ENCODE peak calls at places on chromosome 12, in four cellular contexts. C is GM12878, K is HepG2, J is GM23338. D is an unnamed sample.

GRCh38 chr12:53071591-53072551 is 7.3 kb downstream of the SPRYD3 start:
- DNase-seq in C (no peak), K (no peak), J (no peak), D (peak)

GRCh38 chr12:114403044-114403689 is 2.8 kb downstream of the TBX5 start:
- DNase-seq in C (no peak), K (no peak), J (peak), D (no peak)

GRCh38 chr12:57693317-57693658 is 644 bp upstream of the OS9 start:
- DNase-seq in C (no peak), K (no peak), J (peak), D (no peak)

GRCh38 chr12:66329941-66330340 is 27.6 kb downstream of the HELB start:
- DNase-seq in C (no peak), K (no peak), J (no peak), D (no peak)

GRCh38 chr12:48197549-48197966 is 5.5 kb downstream of the OR10AD1 start:
- DNase-seq in C (peak), K (no peak), J (peak), D (peak)

GRCh38 chr12:56987011-56987410 is 19.3 kb downstream of the ZBTB39 start:
- DNase-seq in C (no peak), K (no peak), J (no peak), D (no peak)

GRCh38 chr12:116535241-116535640 is 23.9 kb upstream of the MAP1LC3B2 start:
- DNase-seq in C (no peak), K (no peak), J (no peak), D (no peak)

GRCh38 chr12:98901189-98901588 is 256.1 kb downstream of the APAF1 start:
- DNase-seq in C (no peak), K (no peak), J (no peak), D (no peak)

GRCh38 chr12:94954029-94954685 is 49.3 kb downstream of the NDUFA12 start:
- DNase-seq in C (no peak), K (no peak), J (no peak), D (peak)

GRCh38 chr12:116508145-116509121 is 50.7 kb upstream of the MAP1LC3B2 start:
- DNase-seq in C (no peak), K (no peak), J (peak), D (peak)

GRCh38 chr12:18863769-18864500 is 126.0 kb downstream of the CAPZA3 start:
- DNase-seq in C (no peak), K (no peak), J (peak), D (no peak)

GRCh38 chr12:59076611-59077010 is 156.3 kb upstream of the LRIG3 start:
- DNase-seq in C (no peak), K (no peak), J (no peak), D (no peak)

GRCh38 chr12:71685312-71685906 is 473 bp upstream of the TMEM19 start:
- DNase-seq in C (no peak), K (no peak), J (no peak), D (no peak)
- TF ChIP-seq JUNB in C (no peak), K (no peak), J (no peak), D (no peak)

GRCh38 chr12:12723681-12724420 is 6.7 kb downstream of the CDKN1B start:
- DNase-seq in C (no peak), K (no peak), J (peak), D (peak)
- TF ChIP-seq POLR2AphosphoS5 in C (peak), K (peak), J (peak), D (no peak)

DNA sequence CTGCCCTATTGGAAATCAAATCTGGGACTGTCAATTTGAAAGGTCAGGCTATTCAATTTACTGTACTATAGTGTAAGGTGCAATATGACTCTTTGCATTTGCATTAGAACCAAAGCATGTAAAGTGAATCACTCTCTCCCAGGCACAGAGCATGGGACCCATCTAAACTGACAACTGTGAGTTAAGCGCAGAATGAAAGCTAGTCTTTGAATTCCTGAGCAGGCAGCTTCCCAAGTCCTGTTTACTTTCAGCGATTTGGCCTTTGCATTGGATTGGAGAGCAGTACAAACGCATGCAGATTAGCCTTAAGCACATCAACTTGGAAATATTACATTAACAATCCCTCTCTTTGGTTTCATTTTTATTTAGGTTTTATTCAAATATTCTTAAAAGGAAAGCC is 74.6 kb downstream of the RERG start:
- DNase-seq in C (no peak), K (no peak), J (peak), D (no peak)
- TF ChIP-seq JUNB in C (no peak), K (no peak), J (no peak), D (no peak)

DNA sequence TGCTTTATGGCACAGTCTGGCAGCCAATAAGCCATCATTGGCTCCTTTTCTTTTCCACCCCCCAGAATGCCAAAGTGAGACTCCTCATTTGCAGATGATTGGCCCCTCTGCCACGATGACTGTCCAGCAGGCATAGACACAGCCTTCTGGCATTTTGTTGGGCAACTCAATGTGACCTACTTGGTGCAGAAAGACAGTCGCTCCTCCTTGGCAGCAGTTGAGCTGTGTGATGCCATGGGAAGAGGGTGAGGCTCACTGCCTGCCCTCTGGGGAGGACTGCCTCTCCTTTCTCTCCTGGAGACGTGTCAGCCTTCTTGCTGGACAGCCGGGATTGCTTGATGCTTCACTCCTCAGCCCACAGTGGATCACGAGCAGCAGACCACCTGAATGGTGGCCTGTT is 264.9 kb downstream of the C12orf75 start:
- DNase-seq in C (no peak), K (no peak), J (no peak), D (no peak)
- TF ChIP-seq POLR2AphosphoS5 in C (no peak), K (no peak), J (no peak), D (no peak)

GRCh38 chr12:8018666-8019581 is 13.6 kb upstream of the FOXJ2 start:
- DNase-seq in C (no peak), K (peak), J (peak), D (peak)
- TF ChIP-seq JUNB in C (no peak), K (no peak), J (no peak), D (no peak)

DNA sequence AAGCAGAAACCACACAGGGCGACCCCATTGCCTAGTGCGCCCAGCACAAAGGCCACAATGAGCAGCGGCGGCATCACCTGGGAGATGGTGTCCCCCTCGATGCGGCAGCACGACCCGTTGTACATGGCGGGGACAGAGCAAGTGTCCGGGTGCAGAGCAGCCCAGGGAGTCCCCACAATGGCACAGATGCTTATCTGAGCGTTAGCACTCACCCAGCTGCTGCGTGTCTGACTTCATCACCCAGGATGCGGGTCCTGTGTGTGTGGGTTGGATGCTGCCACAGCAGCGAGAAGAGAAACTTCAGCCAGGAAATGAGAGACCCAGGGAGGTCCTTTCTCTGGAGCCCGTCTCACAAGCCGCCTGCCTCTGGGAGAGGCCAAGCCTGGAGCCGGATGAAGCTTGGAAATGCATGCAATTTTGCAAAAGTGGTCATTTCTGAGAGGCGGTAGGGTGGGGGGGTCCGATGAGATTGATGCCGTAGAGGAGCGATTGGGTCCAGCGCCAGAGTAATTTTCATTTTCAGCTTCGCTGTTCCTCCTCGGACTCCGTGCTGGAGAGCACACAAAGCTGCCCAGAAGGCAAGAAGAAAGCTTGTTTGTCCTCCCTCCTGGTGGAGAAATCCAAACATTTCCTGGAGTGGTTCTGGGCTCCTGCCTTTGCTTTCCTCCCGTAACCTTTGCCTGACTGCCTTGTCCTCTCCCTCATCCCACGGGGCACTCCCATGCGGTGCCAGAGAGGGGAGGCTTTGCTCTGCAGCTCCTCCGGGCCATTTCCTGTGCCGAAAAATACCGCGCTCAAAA is at the start of gene HCAR1:
- DNase-seq in C (no peak), K (peak), J (no peak), D (no peak)
- TF ChIP-seq POLR2AphosphoS5 in C (no peak), K (no peak), J (no peak), D (no peak)

DNA sequence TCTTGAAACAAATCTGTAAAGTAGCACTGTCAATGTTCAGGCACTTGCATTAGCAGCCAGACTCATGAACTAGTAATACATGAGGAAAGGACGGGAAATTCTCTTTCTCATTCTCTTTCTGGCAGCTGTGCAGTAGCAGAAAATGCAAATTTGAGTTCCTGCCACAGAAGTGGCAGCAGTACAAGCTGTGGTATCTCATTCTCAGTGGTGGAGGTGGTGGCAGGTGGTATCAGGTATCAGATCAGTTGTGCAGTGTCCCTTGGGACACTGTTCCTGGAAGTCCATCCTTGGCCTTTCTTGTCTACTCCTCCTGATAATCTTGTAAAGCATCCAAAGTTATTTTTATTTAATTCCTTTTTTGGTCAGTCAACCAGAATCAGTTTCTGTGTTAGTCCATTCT is 103.0 kb downstream of the C12orf42 start:
- DNase-seq in C (peak), K (no peak), J (no peak), D (no peak)
- TF ChIP-seq JUNB in C (no peak), K (no peak), J (no peak), D (no peak)

DNA sequence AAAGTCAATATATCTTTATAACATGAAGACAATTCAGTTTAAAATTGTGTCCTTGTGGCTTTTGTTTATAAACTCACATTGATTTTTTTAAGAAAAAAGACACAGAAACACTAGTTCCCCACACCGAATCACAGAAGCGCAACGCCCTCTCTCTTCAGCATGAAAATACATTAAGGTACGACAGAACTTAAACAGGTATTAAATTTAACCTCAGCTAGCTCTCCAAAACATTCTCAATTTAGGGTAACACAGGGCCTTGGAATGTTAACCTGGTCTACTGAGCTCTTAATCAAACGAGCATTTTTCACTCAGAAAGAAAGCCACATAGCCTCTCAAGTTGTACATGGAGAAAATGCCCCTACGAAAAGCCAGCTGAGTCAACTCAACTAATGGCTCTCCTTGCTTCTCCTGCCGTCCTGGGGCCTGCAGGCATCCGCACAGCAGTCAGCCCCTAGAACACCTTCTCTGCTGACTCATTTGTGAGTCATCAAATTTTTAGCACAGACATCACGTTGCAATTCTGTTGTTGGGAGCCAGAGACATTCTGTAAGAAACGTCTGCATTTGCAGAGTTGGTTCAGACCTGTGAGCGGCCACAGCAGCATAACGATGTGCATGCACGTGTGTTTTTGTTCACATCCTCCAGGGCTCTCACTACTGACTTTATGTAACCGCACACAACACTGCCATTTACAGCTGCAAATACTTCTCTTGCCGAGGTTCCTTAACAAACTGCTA is 141.6 kb downstream of the ITPR2 start:
- DNase-seq in C (no peak), K (peak), J (peak), D (peak)
- TF ChIP-seq POLR2AphosphoS5 in C (no peak), K (no peak), J (no peak), D (no peak)

GRCh38 chr12:41188058-41188840 is at the start of gene PDZRN4:
- DNase-seq in C (no peak), K (no peak), J (peak), D (no peak)
- TF ChIP-seq JUNB in C (no peak), K (no peak), J (no peak), D (no peak)

GRCh38 chr12:47067778-47068431 is 11.5 kb upstream of the PCED1B start:
- DNase-seq in C (no peak), K (no peak), J (no peak), D (no peak)

GRCh38 chr12:47068539-47068938 is 10.9 kb upstream of the PCED1B start:
- DNase-seq in C (no peak), K (no peak), J (peak), D (no peak)

GRCh38 chr12:47071241-47071852 is 8.1 kb upstream of the PCED1B start:
- DNase-seq in C (no peak), K (peak), J (peak), D (peak)

GRCh38 chr12:47067176-47067575 is 12.2 kb upstream of the PCED1B start:
- DNase-seq in C (no peak), K (no peak), J (no peak), D (no peak)

GRCh38 chr12:47066278-47067048 is 13.0 kb upstream of the PCED1B start:
- DNase-seq in C (no peak), K (no peak), J (no peak), D (no peak)
- TF ChIP-seq POLR2AphosphoS5 in C (no peak), K (no peak), J (no peak), D (no peak)

D was measured in K562.